ENCODE peak calls at places on chromosomes 7 and 10, in five cellular contexts. One of them, this sample, is unnamed.

GRCh38 chr7:57182031-57182430 is 49.8 kb upstream of the ZNF479 start:
- DNase-seq in fibroblast of pulmonary artery: no peak
- DNase-seq in AG09319: no peak
- DNase-seq in NCI-H748 treated with DMSO at 0.1 percent for 48 hours: no peak
- DNase-seq in mesothelial cell of epicardium: no peak
- DNase-seq in this sample: no peak

GRCh38 chr7:17939111-17939669 is 1.1 kb downstream of the SNX13 start:
- DNase-seq in AG09319: no peak
- DNase-seq in mesothelial cell of epicardium: no peak
- DNase-seq in NCI-H748 treated with DMSO at 0.1 percent for 48 hours: peak; percentile 19
- DNase-seq in fibroblast of pulmonary artery: peak; percentile 46
- DNase-seq in this sample: peak; percentile 51

GRCh38 chr10:98414932-98415709 is at the start of gene PYROXD2:
- DNase-seq in NCI-H748 treated with DMSO at 0.1 percent for 48 hours: peak; percentile 46
- DNase-seq in mesothelial cell of epicardium: peak; percentile 96
- DNase-seq in AG09319: peak; percentile 86
- DNase-seq in fibroblast of pulmonary artery: peak; percentile 94
- DNase-seq in this sample: no peak

GRCh38 chr7:1056785-1057410 is 12.6 kb downstream of the GPR146 start:
- DNase-seq in NCI-H748 treated with DMSO at 0.1 percent for 48 hours: no peak
- DNase-seq in fibroblast of pulmonary artery: no peak
- DNase-seq in mesothelial cell of epicardium: no peak
- DNase-seq in AG09319: no peak
- DNase-seq in this sample: no peak

GRCh38 chr10:127612-128432 is 7.4 kb upstream of the ZMYND11 start:
- DNase-seq in mesothelial cell of epicardium: no peak
- DNase-seq in AG09319: no peak
- DNase-seq in fibroblast of pulmonary artery: no peak
- DNase-seq in NCI-H748 treated with DMSO at 0.1 percent for 48 hours: no peak
- DNase-seq in this sample: peak; percentile 61

GRCh38 chr7:139798221-139798620 is 20.4 kb upstream of the HIPK2 start:
- DNase-seq in mesothelial cell of epicardium: no peak
- DNase-seq in NCI-H748 treated with DMSO at 0.1 percent for 48 hours: no peak
- DNase-seq in fibroblast of pulmonary artery: no peak
- DNase-seq in AG09319: no peak
- DNase-seq in this sample: no peak

GRCh38 chr7:108158766-108159165 is 28.6 kb upstream of the LAMB4 start:
- DNase-seq in mesothelial cell of epicardium: no peak
- DNase-seq in NCI-H748 treated with DMSO at 0.1 percent for 48 hours: no peak
- DNase-seq in AG09319: no peak
- DNase-seq in fibroblast of pulmonary artery: no peak
- DNase-seq in this sample: no peak

GRCh38 chr10:78717200-78717599 is 351.6 kb upstream of the ZMIZ1 start:
- DNase-seq in mesothelial cell of epicardium: no peak
- DNase-seq in fibroblast of pulmonary artery: peak; percentile 12
- DNase-seq in NCI-H748 treated with DMSO at 0.1 percent for 48 hours: no peak
- DNase-seq in AG09319: peak; percentile 15
- DNase-seq in this sample: no peak

GRCh38 chr7:18177815-18178660 is 150.4 kb upstream of the PRPS1L1 start:
- DNase-seq in fibroblast of pulmonary artery: peak; percentile 57
- DNase-seq in AG09319: no peak
- DNase-seq in NCI-H748 treated with DMSO at 0.1 percent for 48 hours: no peak
- DNase-seq in mesothelial cell of epicardium: no peak
- DNase-seq in this sample: peak; percentile 87

GRCh38 chr7:44275829-44276570 is 49.4 kb downstream of the CAMK2B start:
- DNase-seq in mesothelial cell of epicardium: no peak
- DNase-seq in NCI-H748 treated with DMSO at 0.1 percent for 48 hours: no peak
- DNase-seq in AG09319: no peak
- DNase-seq in fibroblast of pulmonary artery: no peak
- DNase-seq in this sample: no peak

This sample was measured in HL-60.